ENCODE peak calls at places on chromosomes 5 and 9, in six cellular contexts. N, O, F, B, W and V are unnamed samples.
A peak's percentile ranks its signal among the peaks of the same experiment; 100 is the strongest.

GRCh38 chr5:88736494-88736893 is 146.5 kb downstream of the MEF2C start:
- DNase-seq in N (no peak), O (no peak), F (no peak), B (no peak), W (no peak), V (no peak)

GRCh38 chr9:132993511-132993939 is 15.0 kb downstream of the GFI1B start:
- DNase-seq in N (no peak), O (no peak), F (no peak), B (no peak), W (no peak), V (no peak)

GRCh38 chr9:113151696-113152630 is 1.2 kb downstream of the SLC31A2 start:
- DNase-seq in N (no peak), O (no peak), F (no peak), B (no peak), W (no peak), V (peak; percentile 61)

GRCh38 chr5:72624641-72625236 is 117.5 kb upstream of the ZNF366 start:
- DNase-seq in N (peak; percentile 86), O (no peak), F (peak; percentile 48), B (no peak), W (no peak), V (no peak)

GRCh38 chr5:179306191-179307005 is 38.9 kb downstream of the ADAMTS2 start:
- DNase-seq in N (peak; percentile 70), O (no peak), F (peak; percentile 56), B (no peak), W (no peak), V (no peak)

GRCh38 chr9:132372177-132373095 is 17.6 kb upstream of the SETX start:
- DNase-seq in N (peak; percentile 18), O (no peak), F (peak; percentile 6), B (peak; percentile 29), W (peak; percentile 96), V (peak; percentile 78)

GRCh38 chr9:130327070-130327780 is 61.7 kb downstream of the HMCN2 start:
- DNase-seq in N (no peak), O (no peak), F (no peak), B (no peak), W (peak; percentile 57), V (no peak)

GRCh38 chr9:22142681-22143080 is 133.6 kb upstream of the CDKN2B start:
- DNase-seq in N (peak; percentile 69), O (no peak), F (peak; percentile 53), B (no peak), W (peak; percentile 27), V (no peak)

GRCh38 chr9:19375536-19375935 is 4.5 kb downstream of the RPS6 start:
- DNase-seq in N (peak; percentile 51), O (no peak), F (peak; percentile 28), B (no peak), W (no peak), V (no peak)

GRCh38 chr5:144915452-144915851 is 744.8 kb downstream of the KCTD16 start:
- DNase-seq in N (no peak), O (no peak), F (no peak), B (no peak), W (no peak), V (no peak)

GRCh38 chr9:83526901-83527300 is 11.3 kb downstream of the FRMD3 start:
- DNase-seq in N (no peak), O (no peak), F (no peak), B (no peak), W (peak; percentile 29), V (no peak)

GRCh38 chr9:13787234-13787833 is 507.8 kb upstream of the MPDZ start:
- DNase-seq in N (no peak), O (no peak), F (peak; percentile 81), B (no peak), W (no peak), V (no peak)

GRCh38 chr5:9176641-9177040 is 369.2 kb downstream of the SEMA5A start:
- DNase-seq in N (no peak), O (no peak), F (no peak), B (no peak), W (no peak), V (no peak)